ENCODE peak calls at places on chromosomes 2 and 18, in five cellular contexts. One of them, this sample, is unnamed.

GRCh38 chr18:44410740-44411139 is 269.9 kb upstream of the SETBP1 start:
- DNase-seq in HCEC 1CT: no peak
- DNase-seq in frontal cortex: no peak
- DNase-seq in neuronal stem cell: no peak
- DNase-seq in SK-MEL-5: no peak
- DNase-seq in this sample: no peak

GRCh38 chr2:196263181-196263747 is 91.9 kb upstream of the STK17B start:
- DNase-seq in SK-MEL-5: peak
- DNase-seq in neuronal stem cell: no peak
- DNase-seq in frontal cortex: no peak
- DNase-seq in HCEC 1CT: no peak
- DNase-seq in this sample: no peak

GRCh38 chr2:162478721-162479129 is 134.8 kb downstream of the GCA start:
- DNase-seq in neuronal stem cell: no peak
- DNase-seq in HCEC 1CT: peak
- DNase-seq in SK-MEL-5: no peak
- DNase-seq in frontal cortex: no peak
- DNase-seq in this sample: no peak

GRCh38 chr2:33230133-33230618 is 246.3 kb upstream of the RASGRP3 start:
- DNase-seq in HCEC 1CT: no peak
- DNase-seq in frontal cortex: no peak
- DNase-seq in neuronal stem cell: no peak
- DNase-seq in SK-MEL-5: no peak
- DNase-seq in this sample: no peak

GRCh38 chr18:79988925-79989361 is 580 bp upstream of the TXNL4A start:
- DNase-seq in neuronal stem cell: no peak
- DNase-seq in SK-MEL-5: no peak
- DNase-seq in HCEC 1CT: peak
- DNase-seq in frontal cortex: peak
- DNase-seq in this sample: peak

GRCh38 chr2:159096896-159097295 is 128.5 kb downstream of the TANC1 start:
- DNase-seq in HCEC 1CT: no peak
- DNase-seq in SK-MEL-5: no peak
- DNase-seq in frontal cortex: no peak
- DNase-seq in neuronal stem cell: no peak
- DNase-seq in this sample: no peak

GRCh38 chr18:46148810-46149209 is 44.6 kb downstream of the HAUS1 start:
- DNase-seq in HCEC 1CT: peak
- DNase-seq in SK-MEL-5: peak
- DNase-seq in neuronal stem cell: peak
- DNase-seq in frontal cortex: peak
- DNase-seq in this sample: peak

GRCh38 chr18:75204262-75204977 is 4.5 kb downstream of the PTGR3 start:
- DNase-seq in neuronal stem cell: peak
- DNase-seq in frontal cortex: no peak
- DNase-seq in SK-MEL-5: no peak
- DNase-seq in HCEC 1CT: no peak
- DNase-seq in this sample: peak

GRCh38 chr2:233915133-233915532 is 2.0 kb upstream of the TRPM8 start:
- DNase-seq in HCEC 1CT: no peak
- DNase-seq in frontal cortex: no peak
- DNase-seq in SK-MEL-5: peak
- DNase-seq in neuronal stem cell: no peak
- DNase-seq in this sample: peak

GRCh38 chr2:111990856-111991255 is 64.2 kb upstream of the TMEM87B start:
- DNase-seq in frontal cortex: no peak
- DNase-seq in HCEC 1CT: no peak
- DNase-seq in neuronal stem cell: no peak
- DNase-seq in SK-MEL-5: no peak
- DNase-seq in this sample: no peak

GRCh38 chr2:136527560-136527959 is 237.8 kb upstream of the THSD7B start:
- DNase-seq in frontal cortex: no peak
- DNase-seq in HCEC 1CT: peak
- DNase-seq in neuronal stem cell: peak
- DNase-seq in SK-MEL-5: no peak
- DNase-seq in this sample: peak

GRCh38 chr2:100818003-100818605 is 1.8 kb upstream of the NPAS2 start:
- DNase-seq in HCEC 1CT: peak
- DNase-seq in frontal cortex: peak
- DNase-seq in neuronal stem cell: no peak
- DNase-seq in SK-MEL-5: no peak
- DNase-seq in this sample: no peak

GRCh38 chr2:62149708-62150107 is 46.2 kb upstream of the B3GNT2 start:
- DNase-seq in SK-MEL-5: no peak
- DNase-seq in neuronal stem cell: no peak
- DNase-seq in frontal cortex: no peak
- DNase-seq in HCEC 1CT: peak
- DNase-seq in this sample: no peak

GRCh38 chr18:21489119-21489750 is 111.3 kb downstream of the ESCO1 start:
- DNase-seq in neuronal stem cell: peak
- DNase-seq in SK-MEL-5: peak
- DNase-seq in HCEC 1CT: peak
- DNase-seq in frontal cortex: peak
- DNase-seq in this sample: peak

GRCh38 chr2:108536133-108536780 is 2.0 kb downstream of the LIMS1 start:
- DNase-seq in frontal cortex: no peak
- DNase-seq in HCEC 1CT: peak
- DNase-seq in neuronal stem cell: no peak
- DNase-seq in SK-MEL-5: no peak
- DNase-seq in this sample: no peak

This sample was measured in neural progenitor cell.